ENCODE peak calls at places on chromosomes 16 and 17, in ten cellular contexts. I, Y, N, H, Z, X, U, A, Q and V are unnamed samples.

GRCh38 chr16:58385218-58385773 is 7.0 kb upstream of the GINS3 start:
- DNase-seq in A (no peak), X (no peak), Y (no peak), Z (no peak), I (no peak), U (no peak), Q (peak; percentile 42), N (no peak), H (no peak), V (no peak)

GRCh38 chr17:44174427-44174826 is 3.9 kb downstream of the ASB16 start:
- DNase-seq in N (no peak), Z (no peak), I (no peak), H (no peak), Y (no peak), U (no peak), X (no peak), Q (no peak), A (no peak), V (no peak)

GRCh38 chr17:80789356-80789902 is 202.2 kb upstream of the CHMP6 start:
- DNase-seq in H (no peak), X (no peak), N (peak; percentile 64), Z (peak; percentile 49), A (peak; percentile 24), I (no peak), Y (peak; percentile 14), U (no peak), Q (no peak), V (no peak)

GRCh38 chr16:58503863-58504688 is 4.1 kb downstream of the NDRG4 start:
- DNase-seq in X (no peak), I (no peak), A (no peak), Y (peak; percentile 37), Q (no peak), N (no peak), H (no peak), U (no peak), Z (peak; percentile 63), V (no peak)

GRCh38 chr17:77884019-77884418 is 74.5 kb upstream of the TNRC6C start:
- DNase-seq in X (peak; percentile 95), Q (no peak), U (no peak), H (peak; percentile 78), Y (no peak), I (no peak), A (no peak), N (no peak), Z (peak; percentile 82), V (no peak)

GRCh38 chr17:61054430-61054829 is 345.2 kb upstream of the TBX2 start:
- DNase-seq in N (no peak), A (no peak), X (no peak), Z (no peak), Y (no peak), I (no peak), Q (no peak), H (no peak), U (no peak), V (no peak)

GRCh38 chr17:33390479-33391027 is 97.5 kb upstream of the ASIC2 start:
- DNase-seq in U (no peak), A (no peak), H (no peak), I (no peak), Z (no peak), N (no peak), Q (no peak), Y (no peak), X (no peak), V (no peak)

GRCh38 chr17:4204676-4205075 is 59.1 kb downstream of the ANKFY1 start:
- DNase-seq in Z (no peak), Y (no peak), A (no peak), H (no peak), I (no peak), X (no peak), Q (no peak), U (peak; percentile 56), N (no peak), V (peak; percentile 34)

GRCh38 chr16:1539720-1540555 is 6.5 kb downstream of the TMEM204 start:
- DNase-seq in H (no peak), Y (no peak), I (no peak), A (no peak), N (no peak), Z (no peak), X (no peak), Q (no peak), U (no peak), V (no peak)

GRCh38 chr16:1537138-1537577 is 3.7 kb downstream of the TMEM204 start:
- DNase-seq in Y (no peak), U (no peak), Z (no peak), N (no peak), I (no peak), X (no peak), Q (no peak), A (no peak), H (no peak), V (no peak)

GRCh38 chr16:1537763-1538289 is 4.4 kb downstream of the TMEM204 start:
- DNase-seq in Y (no peak), H (no peak), Z (no peak), I (no peak), A (no peak), Q (no peak), U (no peak), N (no peak), X (no peak), V (no peak)

GRCh38 chr16:1540556-1540855 is 7.0 kb downstream of the TMEM204 start:
- DNase-seq in Z (no peak), Y (no peak), U (no peak), N (no peak), I (no peak), Q (no peak), A (no peak), X (no peak), H (no peak), V (no peak)

DNA sequence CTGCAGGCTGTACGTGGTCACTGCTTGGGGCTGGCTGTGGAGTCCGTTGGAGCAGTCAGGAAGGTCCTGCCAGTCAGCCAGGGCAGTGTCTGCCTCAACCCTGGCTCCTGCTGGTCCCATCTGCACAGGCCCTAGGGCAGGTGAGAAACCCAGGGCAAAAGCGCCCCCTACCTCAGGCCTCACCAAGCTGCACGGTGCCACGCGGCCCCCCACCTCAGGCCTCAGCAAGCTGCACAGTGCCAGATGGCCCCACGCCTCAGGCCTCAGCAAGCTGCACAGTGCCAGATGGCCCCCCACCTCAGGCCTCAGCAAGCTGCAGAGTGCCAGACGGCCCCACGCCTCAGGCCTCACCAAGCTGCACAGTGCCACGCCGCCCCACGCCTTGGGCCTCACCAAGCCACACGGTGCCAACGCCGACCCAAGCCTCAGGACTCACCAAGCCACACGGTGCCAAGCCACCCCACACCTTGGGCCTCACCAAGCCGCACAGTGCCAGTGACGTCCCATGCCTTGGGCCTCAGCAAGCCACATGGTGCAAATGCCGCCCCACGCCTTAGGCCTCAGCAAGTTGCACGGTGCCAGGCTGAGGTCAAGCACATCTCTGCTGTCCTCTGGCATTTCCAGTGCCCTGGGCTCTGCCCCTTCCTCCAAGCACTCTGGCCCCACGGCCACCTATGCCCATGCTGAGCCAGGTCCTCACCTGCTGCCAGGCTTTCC is 5.5 kb downstream of the TMEM204 start:
- DNase-seq in N (no peak), U (no peak), Z (no peak), Q (no peak), H (peak; percentile 65), X (peak; percentile 77), A (no peak), I (peak; percentile 71), Y (no peak), V (no peak)
- TF ChIP-seq CTCF in N (peak; percentile 51), U (no peak), Z (no peak), Q (no peak), H (peak; percentile 73), X (no peak), A (peak; percentile 13), I (peak; percentile 56), Y (no peak), V (no peak)

GRCh38 chr16:22235839-22236745 is 30.0 kb downstream of the EEF2K start:
- DNase-seq in A (no peak), X (no peak), H (no peak), Z (no peak), Y (no peak), I (no peak), U (peak; percentile 48), Q (no peak), N (no peak), V (peak; percentile 35)

GRCh38 chr16:22239131-22239805 is 33.2 kb downstream of the EEF2K start:
- DNase-seq in Z (no peak), Q (no peak), H (no peak), U (no peak), X (no peak), I (no peak), A (no peak), Y (no peak), N (no peak), V (no peak)

GRCh38 chr16:22240023-22240697 is 34.1 kb downstream of the EEF2K start:
- DNase-seq in X (no peak), A (no peak), N (no peak), H (no peak), I (no peak), Y (no peak), U (no peak), Z (no peak), Q (no peak), V (peak; percentile 51)
- TF ChIP-seq POLR2AphosphoS5 in X (no peak), A (no peak), N (no peak), H (no peak), I (no peak), Y (no peak), U (no peak), Z (no peak), Q (no peak), V (peak; percentile 79)

GRCh38 chr16:23134274-23134673 is 15.0 kb downstream of the USP31 start:
- DNase-seq in N (no peak), X (peak; percentile 52), A (no peak), I (no peak), U (peak; percentile 31), Y (no peak), Z (no peak), H (no peak), Q (no peak), V (no peak)

GRCh38 chr16:23131436-23131835 is 17.8 kb downstream of the USP31 start:
- DNase-seq in I (no peak), Q (no peak), H (no peak), U (no peak), Y (no peak), X (no peak), N (no peak), A (no peak), Z (no peak), V (no peak)

GRCh38 chr16:23131841-23132576 is 17.2 kb downstream of the USP31 start:
- DNase-seq in Z (no peak), I (no peak), X (no peak), Y (no peak), H (no peak), U (no peak), Q (no peak), A (no peak), N (no peak), V (no peak)

GRCh38 chr16:23131036-23131435 is 18.2 kb downstream of the USP31 start:
- DNase-seq in I (no peak), X (no peak), N (no peak), U (no peak), Z (no peak), Q (no peak), Y (no peak), H (no peak), A (no peak), V (no peak)

GRCh38 chr16:23132921-23133532 is 16.2 kb downstream of the USP31 start:
- DNase-seq in Q (no peak), A (no peak), U (peak; percentile 14), X (no peak), Z (no peak), N (no peak), H (no peak), Y (no peak), I (no peak), V (no peak)
- H3K4me3 ChIP-seq in Q (peak overlapping the region; percentile 32), A (no peak overlapping the region), U (no peak overlapping the region), X (no peak overlapping the region), Z (no peak overlapping the region), N (no peak overlapping the region), H (no peak overlapping the region), Y (peak overlapping the region; percentile 17), I (no peak overlapping the region), V (no peak overlapping the region)

DNA sequence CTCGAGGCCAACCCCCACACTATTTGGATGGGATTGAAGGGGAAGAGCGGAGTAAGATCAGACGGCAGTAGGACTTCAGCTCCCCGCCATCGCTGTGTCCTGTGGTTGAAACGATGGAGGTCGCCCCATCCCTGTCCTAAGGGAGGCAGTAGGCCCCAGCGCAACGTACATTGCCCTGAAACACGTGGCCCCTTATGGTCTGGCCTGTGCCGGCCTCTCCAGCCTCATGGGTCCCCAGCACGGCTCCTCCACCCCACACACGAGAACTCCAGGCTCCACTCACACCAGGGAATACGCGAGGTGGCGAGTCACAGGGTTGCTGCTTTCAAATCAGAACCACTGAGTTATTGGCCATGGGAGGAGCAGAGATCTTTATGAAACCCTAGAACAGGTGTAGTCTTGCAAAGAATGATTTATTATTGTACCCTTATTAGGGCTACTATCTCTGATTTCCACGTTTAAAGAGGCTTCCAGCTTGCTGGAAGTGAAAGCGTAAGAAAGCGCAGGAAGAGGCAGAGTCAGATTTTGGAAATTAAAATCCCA is 669 bp upstream of the DCTPP1 start:
- DNase-seq in U (no peak), Z (no peak), N (no peak), Q (no peak), H (no peak), A (no peak), Y (no peak), X (peak; percentile 66), I (no peak), V (no peak)
- TF ChIP-seq CTCF in U (no peak), Z (no peak), N (no peak), Q (no peak), H (peak; percentile 18), A (no peak), Y (no peak), X (no peak), I (peak; percentile 45), V (no peak)